ENCODE peak calls at places on chromosomes 16 and 17, in five cellular contexts. N is A549; E is AG08395; B is germinal center; V is activated naive CD4-positive, alpha-beta T cell. P is an unnamed sample.

GRCh38 chr16:57775661-57776469 is 26.4 kb downstream of the KIFC3 start:
- DNase-seq in N (no peak), E (no peak), B (no peak), V (no peak), P (no peak)

GRCh38 chr17:48612854-48613691 is 2.0 kb downstream of the HOXB8 start:
- DNase-seq in N (peak), E (peak), B (peak), V (peak), P (no peak)

GRCh38 chr16:48833461-48833860 is 223.5 kb upstream of the N4BP1 start:
- DNase-seq in N (no peak), E (no peak), B (no peak), V (no peak), P (no peak)

GRCh38 chr16:30721606-30722005 is 22.6 kb downstream of the SRCAP start:
- DNase-seq in N (no peak), E (no peak), B (no peak), V (no peak), P (no peak)

GRCh38 chr17:80166446-80166845 is 3.4 kb upstream of the CARD14 start:
- DNase-seq in N (no peak), E (no peak), B (no peak), V (no peak), P (no peak)

GRCh38 chr16:73848993-73849392 is 447.6 kb upstream of the PSMD7 start:
- DNase-seq in N (no peak), E (no peak), B (no peak), V (no peak), P (no peak)

GRCh38 chr16:84661418-84662060 is 13.2 kb downstream of the KLHL36 start:
- DNase-seq in N (no peak), E (no peak), B (no peak), V (no peak), P (no peak)

GRCh38 chr17:43327421-43327820 is 71.4 kb upstream of the ARL4D start:
- DNase-seq in N (no peak), E (peak), B (no peak), V (no peak), P (no peak)

P was measured in K562.